ENCODE peak calls at places on chromosomes 7 and 10, in seven cellular contexts. A is H1, G is transverse colon, P is GM12878, S is breast epithelium, H is HCT116, O is upper lobe of left lung. C is an unnamed sample.

GRCh38 chr7:47951374-47951773 is 3.1 kb upstream of the PKD1L1 start:
- DNase-seq in A (no peak), G (no peak), P (no peak), S (no peak), H (no peak), O (no peak), C (no peak)

GRCh38 chr10:114413398-114413797 is 9.1 kb upstream of the AFAP1L2 start:
- DNase-seq in A (no peak), G (no peak), P (no peak), S (no peak), H (peak), O (no peak), C (no peak)

GRCh38 chr7:124084024-124084423 is 51.2 kb upstream of the TMEM229A start:
- DNase-seq in A (no peak), G (no peak), P (no peak), S (no peak), H (no peak), O (no peak), C (no peak)

GRCh38 chr10:101545898-101546297 is 42.2 kb downstream of the POLL start:
- DNase-seq in A (no peak), G (no peak), P (no peak), S (no peak), H (no peak), O (no peak), C (no peak)

GRCh38 chr7:139699640-139700504 is 77.9 kb downstream of the HIPK2 start:
- DNase-seq in A (no peak), G (no peak), P (no peak), S (no peak), H (no peak), O (no peak), C (no peak)

GRCh38 chr7:107579546-107579880 is 533 bp upstream of the BCAP29 start:
- DNase-seq in A (no peak), G (no peak), P (no peak), S (no peak), H (no peak), O (no peak), C (no peak)

GRCh38 chr7:30843741-30844482 is 67.7 kb upstream of the AQP1 start:
- DNase-seq in A (no peak), G (no peak), P (no peak), S (peak), H (no peak), O (peak), C (no peak)

GRCh38 chr10:69802424-69803161 is 887 bp downstream of the COL13A1 start:
- DNase-seq in A (peak), G (no peak), P (no peak), S (no peak), H (no peak), O (peak), C (no peak)

GRCh38 chr10:103915794-103916193 is 2.2 kb downstream of the STN1 start:
- DNase-seq in A (no peak), G (peak), P (no peak), S (no peak), H (no peak), O (no peak), C (no peak)

GRCh38 chr10:120456143-120456625 is 843 bp upstream of the PLPP4 start:
- DNase-seq in A (peak), G (no peak), P (no peak), S (no peak), H (no peak), O (peak), C (no peak)

GRCh38 chr10:111203615-111204014 is 126.8 kb downstream of the ADRA2A start:
- DNase-seq in A (no peak), G (no peak), P (no peak), S (no peak), H (no peak), O (no peak), C (peak)

GRCh38 chr10:124025638-124026336 is 67.6 kb downstream of the CHST15 start:
- DNase-seq in A (no peak), G (no peak), P (no peak), S (no peak), H (peak), O (no peak), C (no peak)

GRCh38 chr10:76082232-76082631 is 650.8 kb downstream of the LRMDA start:
- DNase-seq in A (no peak), G (peak), P (no peak), S (no peak), H (no peak), O (no peak), C (no peak)

GRCh38 chr7:148650232-148650858 is 48.4 kb upstream of the CUL1 start:
- DNase-seq in A (no peak), G (no peak), P (no peak), S (no peak), H (no peak), O (no peak), C (no peak)

GRCh38 chr10:49001402-49001801 is 61.8 kb upstream of the LRRC18 start:
- DNase-seq in A (peak), G (no peak), P (no peak), S (no peak), H (no peak), O (no peak), C (no peak)

GRCh38 chr7:84364708-84365107 is 170.1 kb upstream of the SEMA3A start:
- DNase-seq in A (no peak), G (no peak), P (no peak), S (no peak), H (no peak), O (no peak), C (no peak)

GRCh38 chr7:128192497-128193142 is 48.5 kb upstream of the LEP start:
- DNase-seq in A (no peak), G (no peak), P (no peak), S (peak), H (no peak), O (no peak), C (no peak)

GRCh38 chr7:48748081-48748833 is 176.1 kb upstream of the CDC14C start:
- DNase-seq in A (no peak), G (no peak), P (no peak), S (no peak), H (no peak), O (peak), C (no peak)

GRCh38 chr7:26704036-26704435 is 160.4 kb downstream of the SKAP2 start:
- DNase-seq in A (no peak), G (no peak), P (no peak), S (no peak), H (no peak), O (no peak), C (no peak)
- TF ChIP-seq CTCF in A (no peak), G (no peak), P (no peak), S (no peak), H (no peak), O (no peak), C (no peak)

DNA sequence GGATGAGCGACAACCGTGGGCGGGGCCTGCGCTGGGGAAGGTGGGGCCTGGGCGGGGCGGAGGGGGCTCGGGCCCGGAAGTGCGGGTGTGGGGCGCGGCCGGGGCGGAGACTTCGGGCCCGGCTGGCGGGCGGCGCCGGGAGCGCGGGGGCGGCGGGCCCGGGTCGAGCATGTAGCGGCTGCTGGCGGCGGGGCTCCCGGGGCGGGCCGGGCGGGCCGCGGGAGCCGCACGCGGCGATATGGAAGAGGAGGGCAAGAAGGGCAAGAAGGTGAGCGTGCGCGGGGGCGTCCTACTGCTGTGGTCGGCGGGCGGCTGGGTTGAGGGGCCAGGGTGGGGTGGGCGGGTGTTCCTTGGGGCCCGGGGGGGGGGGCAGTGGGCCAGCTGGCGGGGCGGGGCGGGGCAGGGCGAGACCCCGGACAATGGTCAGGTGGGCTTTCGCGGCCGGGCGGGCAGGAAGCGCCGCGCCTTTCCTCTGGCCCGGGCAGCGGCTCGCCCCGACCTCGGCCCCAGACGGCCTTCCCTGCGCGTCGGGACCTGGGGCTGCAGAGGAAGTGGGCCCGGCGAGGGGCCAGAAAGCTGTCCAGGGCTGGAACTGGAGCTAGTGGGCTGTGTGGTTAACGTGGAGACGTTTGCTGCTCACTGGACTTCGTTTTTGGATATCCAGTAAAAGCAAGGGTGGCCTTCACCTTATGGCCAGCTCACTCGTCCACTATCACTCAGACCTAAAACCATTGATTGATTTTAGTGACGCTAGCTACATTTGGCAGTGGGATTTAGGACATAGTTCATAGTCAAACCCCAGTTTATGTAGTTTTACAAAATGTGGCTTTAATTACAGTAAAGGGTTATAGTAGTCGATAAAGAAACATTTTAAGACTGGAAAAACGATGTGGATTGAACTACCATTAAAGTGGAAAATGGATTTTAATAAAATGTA is at the start of gene CCM2:
- DNase-seq in A (no peak), G (peak), P (no peak), S (no peak), H (no peak), O (peak), C (no peak)
- TF ChIP-seq POLR2A in A (peak), G (peak), P (peak), S (no peak), H (no peak), O (no peak), C (no peak)

DNA sequence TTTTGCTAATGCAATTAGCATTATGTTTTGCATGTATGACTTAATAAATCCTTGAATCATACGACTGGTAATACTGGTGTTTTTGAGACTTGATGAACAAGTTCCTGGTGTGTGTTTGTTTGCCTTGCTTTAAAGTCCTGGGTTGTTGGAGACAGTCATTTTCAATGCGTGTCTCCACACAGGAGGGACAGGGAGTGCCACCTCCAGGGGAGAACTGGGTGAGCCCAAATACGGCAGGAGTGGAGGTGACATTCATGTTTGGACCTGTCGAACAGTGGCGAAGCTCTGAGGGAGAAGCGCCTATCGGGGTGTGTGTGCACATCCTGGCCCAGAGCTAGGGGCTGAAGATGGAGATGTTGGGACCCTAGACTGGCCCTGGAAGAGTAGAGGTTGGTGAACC is 43.8 kb downstream of the DAGLB start:
- DNase-seq in A (no peak), G (no peak), P (no peak), S (peak), H (no peak), O (no peak), C (no peak)
- TF ChIP-seq POLR2AphosphoS5 in A (no peak), G (no peak), P (no peak), S (no peak), H (no peak), O (no peak), C (no peak)

DNA sequence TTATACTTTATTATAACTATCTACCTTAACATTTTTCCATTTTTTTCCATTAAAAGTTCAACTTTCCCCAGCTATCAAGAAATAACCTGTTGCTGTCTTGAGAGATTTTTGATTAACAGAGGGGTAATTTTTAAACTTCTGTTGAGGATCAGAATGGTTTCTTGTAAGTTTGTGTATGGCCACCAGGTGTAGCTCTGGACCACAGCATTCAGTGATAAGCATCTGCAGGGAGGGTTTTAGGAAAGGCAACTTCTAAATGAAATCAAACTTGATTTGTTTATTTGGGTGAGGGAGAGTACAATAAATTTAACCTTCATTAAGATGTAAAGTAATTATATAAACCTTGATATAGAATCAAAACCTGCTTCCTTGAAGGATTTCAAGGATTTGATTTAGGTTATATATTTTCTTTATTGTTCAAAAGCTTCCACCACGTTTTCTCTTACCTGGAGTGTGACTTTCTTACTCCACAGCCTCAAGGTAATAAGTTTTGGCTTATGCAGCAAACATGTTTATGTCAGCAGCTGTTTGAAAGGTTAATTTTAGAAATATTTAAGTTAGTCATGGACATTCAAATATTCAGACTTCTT is 153.3 kb downstream of the STK31 start:
- DNase-seq in A (no peak), G (no peak), P (no peak), S (no peak), H (peak), O (no peak), C (no peak)
- TF ChIP-seq CTCF in A (no peak), G (peak), P (peak), S (peak), H (peak), O (no peak), C (peak)

C was measured in esophagus muscularis mucosa.